ENCODE peak calls at places on chromosomes 5 and 9, in eight cellular contexts. A is CD8-positive, alpha-beta memory T cell; B is NB4; Q is ovary; V is fibroblast of pulmonary artery; F is OCI-LY7; H is MM.1S; Z is spleen. Y is an unnamed sample.

GRCh38 chr9:134475051-134475790 is 149.0 kb downstream of the RXRA start:
- DNase-seq in A (no peak), B (no peak), Q (peak; percentile 76), V (peak; percentile 86), F (no peak), H (no peak), Z (peak; percentile 89), Y (peak; percentile 44)

GRCh38 chr9:105116047-105116868 is 128.2 kb upstream of the SLC44A1 start:
- DNase-seq in A (no peak), B (peak; percentile 40), Q (no peak), V (no peak), F (no peak), H (no peak), Z (no peak), Y (no peak)

GRCh38 chr9:88011005-88011766 is 36.9 kb upstream of the CDK20 start:
- DNase-seq in A (no peak), B (no peak), Q (no peak), V (peak; percentile 18), F (no peak), H (no peak), Z (no peak), Y (no peak)

GRCh38 chr9:20728493-20729220 is 44.6 kb downstream of the FOCAD start:
- DNase-seq in A (no peak), B (no peak), Q (no peak), V (peak; percentile 84), F (no peak), H (no peak), Z (no peak), Y (peak; percentile 41)

GRCh38 chr5:172113036-172113435 is 75.0 kb downstream of the STK10 start:
- DNase-seq in A (peak; percentile 58), B (peak; percentile 97), Q (no peak), V (no peak), F (peak; percentile 57), H (no peak), Z (peak; percentile 87), Y (peak; percentile 89)

GRCh38 chr5:16542275-16542674 is 74.5 kb downstream of the RETREG1 start:
- DNase-seq in A (no peak), B (no peak), Q (no peak), V (no peak), F (no peak), H (no peak), Z (no peak), Y (no peak)

GRCh38 chr5:140977003-140977402 is 10.7 kb downstream of the PCDHAC2 start:
- DNase-seq in A (no peak), B (no peak), Q (no peak), V (peak; percentile 21), F (no peak), H (no peak), Z (no peak), Y (no peak)

GRCh38 chr5:123035320-123035949 is 1.1 kb downstream of the PPIC start:
- DNase-seq in A (no peak), B (no peak), Q (peak; percentile 15), V (peak; percentile 29), F (no peak), H (peak; percentile 88), Z (no peak), Y (no peak)

GRCh38 chr9:94973491-94973941 is 247.0 kb downstream of the AOPEP start:
- DNase-seq in A (no peak), B (no peak), Q (no peak), V (peak; percentile 66), F (no peak), H (no peak), Z (no peak), Y (no peak)

GRCh38 chr5:61254969-61255555 is 77.0 kb upstream of the ZSWIM6 start:
- DNase-seq in A (no peak), B (no peak), Q (no peak), V (no peak), F (no peak), H (no peak), Z (no peak), Y (no peak)

GRCh38 chr5:62083247-62083646 is 222.8 kb upstream of the KIF2A start:
- DNase-seq in A (no peak), B (no peak), Q (no peak), V (no peak), F (no peak), H (no peak), Z (no peak), Y (no peak)

GRCh38 chr5:10702911-10703491 is 58.0 kb downstream of the DAP start:
- DNase-seq in A (no peak), B (no peak), Q (no peak), V (peak; percentile 44), F (no peak), H (no peak), Z (no peak), Y (no peak)

GRCh38 chr9:127450170-127450830 is 906 bp downstream of the RPL12 start:
- DNase-seq in A (no peak), B (peak; percentile 35), Q (no peak), V (peak; percentile 41), F (peak; percentile 39), H (no peak), Z (no peak), Y (no peak)

GRCh38 chr5:43141211-43141610 is 20.5 kb downstream of the ZNF131 start:
- DNase-seq in A (no peak), B (no peak), Q (no peak), V (no peak), F (no peak), H (no peak), Z (peak; percentile 14), Y (no peak)

GRCh38 chr5:4553968-4554367 is 586.2 kb upstream of the ADAMTS16 start:
- DNase-seq in A (no peak), B (no peak), Q (no peak), V (no peak), F (no peak), H (no peak), Z (no peak), Y (no peak)

GRCh38 chr5:98581416-98581999 is 192.0 kb upstream of the RGMB start:
- DNase-seq in A (no peak), B (no peak), Q (no peak), V (peak; percentile 50), F (no peak), H (no peak), Z (no peak), Y (no peak)

GRCh38 chr5:150129813-150130492 is 25.7 kb downstream of the PDGFRB start:
- DNase-seq in A (peak; percentile 23), B (peak; percentile 82), Q (peak; percentile 80), V (peak; percentile 82), F (peak; percentile 53), H (peak; percentile 56), Z (no peak), Y (peak; percentile 22)

GRCh38 chr5:119743927-119744326 is 114.6 kb downstream of the FAM170A start:
- DNase-seq in A (no peak), B (peak; percentile 65), Q (no peak), V (peak; percentile 47), F (peak; percentile 50), H (peak; percentile 68), Z (no peak), Y (peak; percentile 43)

GRCh38 chr5:24208540-24209141 is 436.1 kb downstream of the CDH10 start:
- DNase-seq in A (no peak), B (no peak), Q (no peak), V (no peak), F (no peak), H (no peak), Z (no peak), Y (no peak)

GRCh38 chr5:1177826-1178528 is 23.4 kb upstream of the SLC6A19 start:
- DNase-seq in A (no peak), B (no peak), Q (no peak), V (no peak), F (no peak), H (no peak), Z (no peak), Y (no peak)

GRCh38 chr5:149995385-149996085 is 4.9 kb downstream of the TIGD6 start:
- DNase-seq in A (no peak), B (no peak), Q (no peak), V (no peak), F (no peak), H (no peak), Z (no peak), Y (no peak)

GRCh38 chr5:103896593-103896992 is 334.0 kb upstream of the NUDT12 start:
- DNase-seq in A (no peak), B (no peak), Q (no peak), V (no peak), F (no peak), H (no peak), Z (no peak), Y (no peak)

GRCh38 chr5:121919091-121919490 is 42.7 kb upstream of the SRFBP1 start:
- DNase-seq in A (no peak), B (no peak), Q (no peak), V (no peak), F (no peak), H (no peak), Z (no peak), Y (no peak)

GRCh38 chr5:62569466-62569865 is 9.2 kb upstream of the LRRC70 start:
- DNase-seq in A (no peak), B (no peak), Q (no peak), V (peak; percentile 59), F (no peak), H (no peak), Z (no peak), Y (no peak)

GRCh38 chr5:137143244-137143605 is 355.9 kb downstream of the SPOCK1 start:
- DNase-seq in A (no peak), B (no peak), Q (no peak), V (no peak), F (no peak), H (no peak), Z (no peak), Y (no peak)
- H3K4me3 ChIP-seq in A (no peak overlapping the region), B (no peak overlapping the region), Q (no peak overlapping the region), V (no peak overlapping the region), F (no peak overlapping the region), H (no peak overlapping the region), Z (no peak overlapping the region), Y (no peak overlapping the region)

DNA sequence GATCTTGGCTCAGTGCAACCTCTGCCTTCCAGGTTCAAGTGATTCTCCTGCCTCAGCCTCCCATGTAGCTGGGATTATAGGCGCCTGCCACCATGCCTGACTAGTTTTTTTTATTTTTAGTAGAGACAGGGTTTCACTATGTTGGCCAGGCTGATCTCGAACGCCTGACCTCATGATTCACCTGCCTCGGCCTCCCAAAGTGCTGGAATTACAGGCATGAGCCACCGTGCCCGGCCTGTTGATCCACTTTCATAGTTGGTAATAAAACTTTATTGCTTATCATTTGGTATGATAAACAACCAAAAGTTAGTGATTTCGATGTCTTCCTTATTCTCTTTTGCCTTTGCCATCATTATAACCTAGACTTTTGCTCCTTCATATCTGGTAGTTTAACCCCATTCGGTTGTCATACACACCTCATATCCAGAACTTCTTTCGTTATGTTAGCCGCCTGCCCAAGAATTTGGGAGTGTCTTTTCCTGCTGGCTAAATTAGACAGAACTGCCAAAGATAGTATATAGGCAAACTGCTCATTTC is 45.0 kb downstream of the UBE2R2 start:
- DNase-seq in A (no peak), B (no peak), Q (no peak), V (no peak), F (no peak), H (no peak), Z (no peak), Y (no peak)
- H3K4me3 ChIP-seq in A (no peak overlapping the region), B (no peak overlapping the region), Q (no peak overlapping the region), V (no peak overlapping the region), F (peak overlapping the region; percentile 42), H (no peak overlapping the region), Z (no peak overlapping the region), Y (no peak overlapping the region)

GRCh38 chr5:173789031-173789920 is 98.9 kb upstream of the CPEB4 start:
- DNase-seq in A (no peak), B (peak; percentile 90), Q (no peak), V (peak; percentile 56), F (peak; percentile 31), H (no peak), Z (no peak), Y (no peak)
- H3K4me3 ChIP-seq in A (no peak overlapping the region), B (no peak overlapping the region), Q (no peak overlapping the region), V (no peak overlapping the region), F (no peak overlapping the region), H (no peak overlapping the region), Z (no peak overlapping the region), Y (no peak overlapping the region)

GRCh38 chr9:129333961-129334743 is 156.1 kb upstream of the IER5L start:
- DNase-seq in A (no peak), B (peak; percentile 97), Q (peak; percentile 94), V (peak; percentile 98), F (peak; percentile 43), H (no peak), Z (peak; percentile 94), Y (no peak)
- H3K4me3 ChIP-seq in A (peak overlapping the region; percentile 38), B (peak overlapping the region; percentile 3), Q (no peak overlapping the region), V (no peak overlapping the region), F (peak overlapping the region; percentile 35), H (no peak overlapping the region), Z (no peak overlapping the region), Y (no peak overlapping the region)

Y was measured in Jurkat, Clone E6-1.